ENCODE peak calls at places on chromosomes 6 and 20, in six cellular contexts. W, N, Q, M, J and B are unnamed samples. For H3K4me1, the result is how much of the 10 kb centered on the place peaks cover.

GRCh38 chr20:50821994-50822393 is 27.1 kb downstream of the BCAS4 start:
- DNase-seq in W (no peak), N (no peak), Q (no peak), M (no peak), J (no peak), B (no peak)

GRCh38 chr6:18488004-18488403 is 100.9 kb downstream of the RNF144B start:
- DNase-seq in W (no peak), N (no peak), Q (no peak), M (no peak), J (no peak), B (no peak)

GRCh38 chr20:25279403-25279802 is 31.5 kb downstream of the PYGB start:
- DNase-seq in W (no peak), N (no peak), Q (no peak), M (no peak), J (no peak), B (no peak)

GRCh38 chr6:37283268-37283667 is 25.3 kb upstream of the TMEM217 start:
- DNase-seq in W (no peak), N (no peak), Q (no peak), M (no peak), J (no peak), B (no peak)

GRCh38 chr20:54029176-54029575 is 41.2 kb downstream of the BCAS1 start:
- DNase-seq in W (no peak), N (no peak), Q (no peak), M (no peak), J (no peak), B (no peak)

GRCh38 chr6:117418320-117418719 is 7.4 kb downstream of the ROS1 start:
- DNase-seq in W (no peak), N (no peak), Q (no peak), M (no peak), J (no peak), B (no peak)

GRCh38 chr6:105872244-105872643 is 213.9 kb upstream of the PRDM1 start:
- DNase-seq in W (no peak), N (no peak), Q (no peak), M (no peak), J (no peak), B (no peak)

GRCh38 chr6:2855061-2855519 is 13.4 kb upstream of the SERPINB1 start:
- DNase-seq in W (no peak), N (no peak), Q (no peak), M (no peak), J (no peak), B (no peak)

GRCh38 chr20:44803383-44803941 is 6.9 kb downstream of the RIMS4 start:
- DNase-seq in W (no peak), N (no peak), Q (no peak), M (no peak), J (no peak), B (no peak)

GRCh38 chr6:138517635-138518034 is 18.3 kb upstream of the NHSL1 start:
- DNase-seq in W (peak), N (peak), Q (peak), M (no peak), J (peak), B (no peak)

GRCh38 chr6:109783245-109783990 is 92.3 kb downstream of the FIG4 start:
- DNase-seq in W (no peak), N (no peak), Q (peak), M (no peak), J (peak), B (no peak)

GRCh38 chr6:49551126-49551865 is 828 bp downstream of the C6orf141 start:
- DNase-seq in W (no peak), N (no peak), Q (peak), M (no peak), J (no peak), B (peak)

GRCh38 chr6:109853951-109854350 is 124.2 kb upstream of the GPR6 start:
- DNase-seq in W (no peak), N (no peak), Q (no peak), M (no peak), J (no peak), B (no peak)

GRCh38 chr20:40056186-40056585 is 632.9 kb downstream of the MAFB start:
- DNase-seq in W (no peak), N (no peak), Q (no peak), M (no peak), J (no peak), B (no peak)

GRCh38 chr6:65631711-65632110 is 75.3 kb downstream of the EYS start:
- DNase-seq in W (no peak), N (no peak), Q (no peak), M (no peak), J (no peak), B (no peak)

GRCh38 chr6:129598244-129599187 is 111.5 kb downstream of the ARHGAP18 start:
- DNase-seq in W (peak), N (peak), Q (no peak), M (peak), J (peak), B (peak)

GRCh38 chr6:148272597-148272996 is 70.0 kb upstream of the SASH1 start:
- DNase-seq in W (no peak), N (no peak), Q (no peak), M (no peak), J (no peak), B (no peak)

GRCh38 chr6:106156863-106157262 is 70.7 kb downstream of the PRDM1 start:
- DNase-seq in W (no peak), N (no peak), Q (no peak), M (no peak), J (no peak), B (no peak)

GRCh38 chr6:43096451-43097097 is 20.5 kb downstream of the PTK7 start:
- DNase-seq in W (no peak), N (no peak), Q (no peak), M (no peak), J (peak), B (no peak)

GRCh38 chr6:10713962-10714361 is 8.9 kb upstream of the TMEM14C start:
- DNase-seq in W (no peak), N (no peak), Q (no peak), M (no peak), J (no peak), B (no peak)

GRCh38 chr20:54499111-54499510 is 23.7 kb downstream of the DOK5 start:
- DNase-seq in W (no peak), N (no peak), Q (no peak), M (no peak), J (no peak), B (no peak)

GRCh38 chr20:58011106-58011946 is 217.1 kb downstream of the ANKRD60 start:
- DNase-seq in W (no peak), N (no peak), Q (no peak), M (no peak), J (no peak), B (no peak)

GRCh38 chr20:39136145-39136544 is 174.0 kb downstream of the DHX35 start:
- DNase-seq in W (no peak), N (no peak), Q (no peak), M (no peak), J (no peak), B (no peak)

GRCh38 chr20:17998446-17998845 is 29.6 kb downstream of the MGME1 start:
- DNase-seq in W (no peak), N (no peak), Q (no peak), M (no peak), J (no peak), B (no peak)

DNA sequence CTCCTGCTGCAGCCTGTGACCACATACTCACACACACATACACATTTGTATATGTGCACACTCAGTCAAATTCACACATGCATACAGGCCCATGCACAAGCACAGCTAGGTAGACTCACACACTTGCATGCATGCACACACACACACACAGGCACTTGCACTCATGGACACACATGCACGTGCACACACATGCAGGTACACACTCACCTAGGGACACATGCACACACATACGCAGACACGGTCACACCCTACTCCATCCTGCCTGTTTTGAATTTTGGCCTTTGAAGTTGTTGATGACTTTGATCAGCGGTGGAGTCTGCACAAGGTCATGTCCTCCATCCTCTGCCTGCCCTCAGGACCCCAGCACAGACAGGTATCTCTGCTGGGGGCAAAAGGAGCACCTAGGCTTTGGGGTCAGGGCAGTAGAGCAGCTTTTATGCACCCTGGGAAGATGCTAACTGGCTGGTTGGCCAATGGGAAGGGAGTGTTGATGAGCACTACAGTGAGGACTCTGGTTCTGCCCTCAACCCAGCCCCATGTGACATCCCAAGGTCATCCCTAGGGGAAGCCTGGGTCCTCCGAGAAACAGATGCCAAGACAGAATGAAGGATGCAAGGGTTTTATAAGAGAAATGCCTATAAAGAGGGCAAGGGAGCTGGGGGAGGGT is 218.3 kb downstream of the SLC24A3 start:
- DNase-seq in W (no peak), N (no peak), Q (peak), M (no peak), J (no peak), B (no peak)
- H3K4me1 ChIP-seq in W (under half), N (under half), Q (under half), M (under half), J (under half), B (under half)

DNA sequence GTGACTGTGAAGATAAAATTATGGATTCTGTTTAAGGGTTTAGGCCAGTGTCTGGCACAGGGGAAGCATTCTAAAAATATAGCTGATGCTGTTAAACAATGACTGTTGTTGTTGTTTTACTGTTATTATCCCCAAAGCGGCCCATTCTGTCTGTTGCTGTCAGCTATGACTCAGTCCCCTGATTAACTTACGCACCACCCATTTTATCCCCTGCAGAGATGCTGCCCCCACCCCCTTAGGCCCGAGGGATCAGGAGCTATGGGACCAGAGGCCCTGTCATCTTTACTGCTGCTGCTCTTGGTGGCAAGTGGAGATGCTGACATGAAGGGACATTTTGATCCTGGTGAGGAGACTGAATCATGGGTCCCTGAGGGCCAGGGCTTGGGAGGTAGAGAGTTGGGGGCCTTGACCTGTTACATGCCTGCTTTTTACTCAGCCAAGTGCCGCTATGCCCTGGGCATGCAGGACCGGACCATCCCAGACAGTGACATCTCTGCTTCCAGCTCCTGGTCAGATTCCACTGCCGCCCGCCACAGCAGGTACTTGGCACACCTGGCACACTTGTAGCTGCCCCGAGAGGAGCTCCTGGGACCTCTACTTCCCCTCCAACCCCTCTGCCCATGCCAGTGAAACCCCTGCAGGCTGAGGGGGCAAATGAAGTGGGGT is 4.3 kb downstream of the DDR1 start:
- DNase-seq in W (no peak), N (no peak), Q (no peak), M (no peak), J (peak), B (no peak)
- H3K9ac ChIP-seq in W (no peak), N (peak), Q (no peak), M (no peak), J (no peak), B (peak)

GRCh38 chr6:56643379-56644089 is 845 bp upstream of the DST start:
- DNase-seq in W (no peak), N (no peak), Q (no peak), M (no peak), J (no peak), B (no peak)

GRCh38 chr6:56638760-56639159 is 3.9 kb downstream of the DST start:
- DNase-seq in W (no peak), N (no peak), Q (no peak), M (no peak), J (no peak), B (no peak)

GRCh38 chr6:56642366-56643261 is at the start of gene DST:
- DNase-seq in W (peak), N (no peak), Q (no peak), M (no peak), J (no peak), B (no peak)

GRCh38 chr6:56640374-56640773 is 2.3 kb downstream of the DST start:
- DNase-seq in W (no peak), N (no peak), Q (no peak), M (no peak), J (no peak), B (no peak)

GRCh38 chr6:56637640-56638039 is 5.0 kb downstream of the DST start:
- DNase-seq in W (peak), N (peak), Q (no peak), M (peak), J (peak), B (peak)
- TF ChIP-seq ZNF274 in W (no peak), N (no peak), Q (no peak), M (no peak), J (no peak), B (no peak)

GRCh38 chr6:14655201-14655988 is 537.8 kb downstream of the CD83 start:
- DNase-seq in W (no peak), N (no peak), Q (no peak), M (no peak), J (no peak), B (no peak)

GRCh38 chr6:14658909-14659561 is 541.5 kb downstream of the CD83 start:
- DNase-seq in W (no peak), N (no peak), Q (no peak), M (no peak), J (no peak), B (no peak)

GRCh38 chr6:14658030-14658429 is 540.5 kb downstream of the CD83 start:
- DNase-seq in W (no peak), N (no peak), Q (no peak), M (no peak), J (no peak), B (no peak)

GRCh38 chr6:14656676-14657075 is 539.1 kb downstream of the CD83 start:
- DNase-seq in W (no peak), N (no peak), Q (no peak), M (no peak), J (no peak), B (no peak)

GRCh38 chr6:14655990-14656640 is 538.5 kb downstream of the CD83 start:
- DNase-seq in W (no peak), N (no peak), Q (no peak), M (no peak), J (no peak), B (no peak)
- H3K4me1 ChIP-seq in W (under half), N (under half), Q (under half), M (under half), J (under half), B (under half)

GRCh38 chr20:4159765-4160490 is 144.6 kb upstream of the RNF24 start:
- DNase-seq in W (no peak), N (no peak), Q (peak), M (no peak), J (no peak), B (no peak)

GRCh38 chr20:4158466-4159050 is 143.2 kb upstream of the RNF24 start:
- DNase-seq in W (no peak), N (no peak), Q (no peak), M (no peak), J (no peak), B (no peak)

GRCh38 chr20:4161447-4162251 is 146.3 kb upstream of the RNF24 start:
- DNase-seq in W (peak), N (no peak), Q (no peak), M (peak), J (no peak), B (no peak)

GRCh38 chr20:4162766-4163165 is 147.4 kb upstream of the RNF24 start:
- DNase-seq in W (no peak), N (no peak), Q (peak), M (no peak), J (no peak), B (no peak)

DNA sequence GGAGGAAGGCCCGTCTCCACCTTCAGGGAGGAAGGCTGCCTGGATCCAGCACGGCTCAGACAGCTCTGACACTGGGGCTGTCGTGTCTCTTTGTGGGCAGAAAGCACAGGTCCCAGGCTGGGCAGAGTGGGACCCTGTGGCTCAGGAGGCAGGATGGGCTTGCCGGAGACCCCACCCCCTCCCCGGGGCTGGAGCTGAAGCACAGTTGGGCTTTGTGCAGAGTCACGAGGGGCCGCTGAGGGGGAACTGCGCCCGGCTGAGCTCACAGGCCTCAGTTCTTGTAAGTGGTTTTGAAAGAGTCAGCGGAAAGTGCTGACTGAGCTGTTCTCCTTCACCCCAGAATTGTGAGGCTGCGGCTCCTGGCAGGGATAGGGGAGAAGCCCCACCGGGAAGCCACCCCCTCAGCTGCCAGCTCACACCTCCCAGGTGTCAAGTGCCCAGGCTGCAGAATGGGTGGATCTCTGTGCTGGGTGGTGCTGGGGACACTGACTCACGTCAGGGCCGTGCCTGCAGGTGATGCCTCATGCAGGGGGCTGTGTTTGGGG is 145.5 kb upstream of the RNF24 start:
- DNase-seq in W (peak), N (no peak), Q (peak), M (no peak), J (no peak), B (no peak)
- H3K9ac ChIP-seq in W (peak), N (peak), Q (no peak), M (no peak), J (no peak), B (peak)

GRCh38 chr20:60583741-60584140 is 625.5 kb downstream of the CDH26 start:
- DNase-seq in W (no peak), N (no peak), Q (no peak), M (no peak), J (no peak), B (no peak)

GRCh38 chr20:60584221-60584620 is 626.0 kb downstream of the CDH26 start:
- DNase-seq in W (no peak), N (no peak), Q (no peak), M (no peak), J (no peak), B (no peak)

GRCh38 chr20:60579941-60580515 is 621.8 kb downstream of the CDH26 start:
- DNase-seq in W (no peak), N (no peak), Q (no peak), M (no peak), J (no peak), B (peak)

GRCh38 chr20:60586417-60587105 is 628.3 kb downstream of the CDH26 start:
- DNase-seq in W (no peak), N (no peak), Q (no peak), M (no peak), J (no peak), B (no peak)

GRCh38 chr20:60581606-60582005 is 623.4 kb downstream of the CDH26 start:
- DNase-seq in W (no peak), N (no peak), Q (no peak), M (no peak), J (no peak), B (no peak)
- TF ChIP-seq ZNF274 in W (no peak), N (no peak), Q (no peak), M (no peak), J (no peak), B (no peak)